ENCODE peak calls at places on chromosomes 6 and 20, in eight cellular contexts. One of them, this sample, is unnamed.

GRCh38 chr6:130708338-130708737 is 118.9 kb upstream of the SMLR1 start:
- DNase-seq in brain microvascular endothelial cell: no peak
- DNase-seq in mesendoderm: no peak
- DNase-seq in cardiac fibroblast: no peak
- DNase-seq in uterus: no peak
- DNase-seq in effector memory CD4-positive, alpha-beta T cell: no peak
- DNase-seq in breast epithelium: no peak
- DNase-seq in BE2C: no peak
- DNase-seq in this sample: peak

GRCh38 chr20:25686081-25687077 is 10.3 kb downstream of the ZNF337 start:
- DNase-seq in brain microvascular endothelial cell: no peak
- DNase-seq in breast epithelium: no peak
- DNase-seq in cardiac fibroblast: no peak
- DNase-seq in effector memory CD4-positive, alpha-beta T cell: no peak
- DNase-seq in mesendoderm: no peak
- DNase-seq in BE2C: no peak
- DNase-seq in uterus: no peak
- DNase-seq in this sample: no peak

GRCh38 chr6:139311826-139312225 is 20.0 kb upstream of the TXLNB start:
- DNase-seq in cardiac fibroblast: peak
- DNase-seq in mesendoderm: no peak
- DNase-seq in BE2C: no peak
- DNase-seq in breast epithelium: no peak
- DNase-seq in brain microvascular endothelial cell: no peak
- DNase-seq in uterus: no peak
- DNase-seq in effector memory CD4-positive, alpha-beta T cell: no peak
- DNase-seq in this sample: no peak

GRCh38 chr6:168545428-168545827 is 104.4 kb downstream of the SMOC2 start:
- DNase-seq in breast epithelium: no peak
- DNase-seq in mesendoderm: no peak
- DNase-seq in BE2C: no peak
- DNase-seq in brain microvascular endothelial cell: no peak
- DNase-seq in effector memory CD4-positive, alpha-beta T cell: no peak
- DNase-seq in cardiac fibroblast: no peak
- DNase-seq in uterus: no peak
- DNase-seq in this sample: no peak

GRCh38 chr6:90421656-90422055 is 125.0 kb upstream of the BACH2 start:
- DNase-seq in BE2C: no peak
- DNase-seq in effector memory CD4-positive, alpha-beta T cell: no peak
- DNase-seq in uterus: no peak
- DNase-seq in breast epithelium: no peak
- DNase-seq in brain microvascular endothelial cell: no peak
- DNase-seq in cardiac fibroblast: no peak
- DNase-seq in mesendoderm: no peak
- DNase-seq in this sample: no peak

GRCh38 chr6:42448391-42448790 is 3.3 kb downstream of the TRERF1 start:
- DNase-seq in uterus: no peak
- DNase-seq in BE2C: no peak
- DNase-seq in mesendoderm: no peak
- DNase-seq in cardiac fibroblast: no peak
- DNase-seq in breast epithelium: no peak
- DNase-seq in brain microvascular endothelial cell: no peak
- DNase-seq in effector memory CD4-positive, alpha-beta T cell: no peak
- DNase-seq in this sample: no peak

GRCh38 chr6:162123797-162124196 is 603.8 kb downstream of the PRKN start:
- DNase-seq in uterus: no peak
- DNase-seq in mesendoderm: peak
- DNase-seq in BE2C: no peak
- DNase-seq in effector memory CD4-positive, alpha-beta T cell: no peak
- DNase-seq in breast epithelium: no peak
- DNase-seq in brain microvascular endothelial cell: no peak
- DNase-seq in cardiac fibroblast: no peak
- DNase-seq in this sample: no peak

GRCh38 chr6:38133932-38134703 is 314.6 kb downstream of the ZFAND3 start:
- DNase-seq in brain microvascular endothelial cell: no peak
- DNase-seq in uterus: no peak
- DNase-seq in cardiac fibroblast: no peak
- DNase-seq in effector memory CD4-positive, alpha-beta T cell: no peak
- DNase-seq in BE2C: no peak
- DNase-seq in mesendoderm: no peak
- DNase-seq in breast epithelium: no peak
- DNase-seq in this sample: no peak

GRCh38 chr20:53681352-53682212 is 87.9 kb upstream of the ZNF217 start:
- DNase-seq in brain microvascular endothelial cell: no peak
- DNase-seq in mesendoderm: no peak
- DNase-seq in uterus: no peak
- DNase-seq in effector memory CD4-positive, alpha-beta T cell: no peak
- DNase-seq in BE2C: no peak
- DNase-seq in cardiac fibroblast: no peak
- DNase-seq in breast epithelium: no peak
- DNase-seq in this sample: no peak

GRCh38 chr20:46172455-46172854 is 54.3 kb downstream of the CD40 start:
- DNase-seq in mesendoderm: no peak
- DNase-seq in effector memory CD4-positive, alpha-beta T cell: no peak
- DNase-seq in breast epithelium: no peak
- DNase-seq in cardiac fibroblast: no peak
- DNase-seq in brain microvascular endothelial cell: no peak
- DNase-seq in uterus: no peak
- DNase-seq in BE2C: no peak
- DNase-seq in this sample: no peak

GRCh38 chr20:46175127-46175494 is 57.0 kb downstream of the CD40 start:
- DNase-seq in effector memory CD4-positive, alpha-beta T cell: no peak
- DNase-seq in BE2C: no peak
- DNase-seq in mesendoderm: no peak
- DNase-seq in brain microvascular endothelial cell: no peak
- DNase-seq in uterus: no peak
- DNase-seq in cardiac fibroblast: no peak
- DNase-seq in breast epithelium: no peak
- DNase-seq in this sample: no peak

GRCh38 chr20:46173652-46174468 is 55.7 kb downstream of the CD40 start:
- DNase-seq in mesendoderm: no peak
- DNase-seq in breast epithelium: no peak
- DNase-seq in cardiac fibroblast: no peak
- DNase-seq in effector memory CD4-positive, alpha-beta T cell: no peak
- DNase-seq in BE2C: no peak
- DNase-seq in uterus: no peak
- DNase-seq in brain microvascular endothelial cell: no peak
- DNase-seq in this sample: no peak

GRCh38 chr20:46172961-46173536 is 54.9 kb downstream of the CD40 start:
- DNase-seq in BE2C: no peak
- DNase-seq in uterus: no peak
- DNase-seq in brain microvascular endothelial cell: no peak
- DNase-seq in effector memory CD4-positive, alpha-beta T cell: no peak
- DNase-seq in mesendoderm: no peak
- DNase-seq in breast epithelium: no peak
- DNase-seq in cardiac fibroblast: no peak
- DNase-seq in this sample: no peak

GRCh38 chr20:46174469-46175126 is 56.5 kb downstream of the CD40 start:
- DNase-seq in breast epithelium: peak
- DNase-seq in brain microvascular endothelial cell: peak
- DNase-seq in cardiac fibroblast: peak
- DNase-seq in effector memory CD4-positive, alpha-beta T cell: peak
- DNase-seq in BE2C: peak
- DNase-seq in mesendoderm: peak
- DNase-seq in uterus: peak
- DNase-seq in this sample: no peak
- H3K4me3 ChIP-seq in breast epithelium: no peak
- H3K4me3 ChIP-seq in brain microvascular endothelial cell: no peak
- H3K4me3 ChIP-seq in cardiac fibroblast: no peak
- H3K4me3 ChIP-seq in effector memory CD4-positive, alpha-beta T cell: no peak
- H3K4me3 ChIP-seq in BE2C: no peak
- H3K4me3 ChIP-seq in mesendoderm: no peak
- H3K4me3 ChIP-seq in uterus: no peak
- H3K4me3 ChIP-seq in this sample: no peak

DNA sequence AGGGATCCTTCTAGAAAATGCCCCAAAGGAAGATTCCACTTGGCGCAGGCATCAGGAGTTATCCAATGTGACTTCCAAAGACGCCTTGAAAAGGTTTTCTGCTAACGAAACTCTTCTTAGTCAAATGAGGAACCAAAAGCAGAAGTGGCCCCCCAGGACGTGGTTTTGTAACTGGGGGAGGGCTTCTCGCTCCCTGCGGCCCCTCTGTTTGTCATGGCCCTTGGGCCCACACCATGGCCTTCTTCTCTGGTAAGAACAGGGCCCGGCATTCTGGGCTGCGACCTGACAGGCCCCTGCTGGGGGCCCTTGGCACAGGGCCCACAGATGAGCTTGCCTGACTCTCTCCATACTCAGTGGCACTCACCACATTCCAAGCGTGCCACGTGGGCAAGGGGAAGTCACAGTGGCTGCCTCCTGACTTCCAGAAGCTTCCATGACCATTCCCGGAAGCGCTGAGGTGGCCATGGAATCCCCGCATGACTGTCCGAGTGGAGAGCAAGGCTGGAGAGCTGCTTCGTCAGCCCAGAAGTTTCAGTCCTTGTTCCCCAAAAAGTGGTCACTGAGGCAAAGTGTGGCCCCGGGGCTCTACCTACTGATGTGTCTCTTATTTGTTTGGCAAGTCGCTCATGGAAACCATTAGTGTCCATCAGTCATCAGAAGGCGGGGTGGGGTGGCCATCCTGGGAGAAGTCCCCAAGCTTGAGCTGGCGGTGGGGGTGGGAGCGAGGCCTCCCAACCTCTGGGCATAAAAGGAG is 881 bp upstream of the CTSZ start:
- DNase-seq in cardiac fibroblast: no peak
- DNase-seq in effector memory CD4-positive, alpha-beta T cell: no peak
- DNase-seq in uterus: no peak
- DNase-seq in BE2C: no peak
- DNase-seq in breast epithelium: peak
- DNase-seq in mesendoderm: no peak
- DNase-seq in brain microvascular endothelial cell: no peak
- DNase-seq in this sample: no peak
- H3K4me3 ChIP-seq in cardiac fibroblast: peak
- H3K4me3 ChIP-seq in effector memory CD4-positive, alpha-beta T cell: peak
- H3K4me3 ChIP-seq in uterus: no peak
- H3K4me3 ChIP-seq in BE2C: no peak
- H3K4me3 ChIP-seq in breast epithelium: peak
- H3K4me3 ChIP-seq in mesendoderm: no peak
- H3K4me3 ChIP-seq in brain microvascular endothelial cell: no peak
- H3K4me3 ChIP-seq in this sample: no peak

GRCh38 chr6:56709650-56710049 is 67.0 kb upstream of the DST start:
- DNase-seq in breast epithelium: no peak
- DNase-seq in BE2C: no peak
- DNase-seq in uterus: no peak
- DNase-seq in cardiac fibroblast: no peak
- DNase-seq in mesendoderm: peak
- DNase-seq in effector memory CD4-positive, alpha-beta T cell: no peak
- DNase-seq in brain microvascular endothelial cell: no peak
- DNase-seq in this sample: no peak

GRCh38 chr6:56706981-56707726 is 64.5 kb upstream of the DST start:
- DNase-seq in mesendoderm: no peak
- DNase-seq in cardiac fibroblast: no peak
- DNase-seq in breast epithelium: no peak
- DNase-seq in uterus: no peak
- DNase-seq in BE2C: no peak
- DNase-seq in effector memory CD4-positive, alpha-beta T cell: no peak
- DNase-seq in brain microvascular endothelial cell: no peak
- DNase-seq in this sample: no peak

GRCh38 chr6:56713285-56713684 is 70.6 kb upstream of the DST start:
- DNase-seq in brain microvascular endothelial cell: peak
- DNase-seq in uterus: peak
- DNase-seq in cardiac fibroblast: peak
- DNase-seq in mesendoderm: peak
- DNase-seq in effector memory CD4-positive, alpha-beta T cell: no peak
- DNase-seq in BE2C: no peak
- DNase-seq in breast epithelium: no peak
- DNase-seq in this sample: no peak

GRCh38 chr6:56710967-56711366 is 68.3 kb upstream of the DST start:
- DNase-seq in cardiac fibroblast: no peak
- DNase-seq in effector memory CD4-positive, alpha-beta T cell: no peak
- DNase-seq in uterus: no peak
- DNase-seq in brain microvascular endothelial cell: no peak
- DNase-seq in BE2C: no peak
- DNase-seq in mesendoderm: no peak
- DNase-seq in breast epithelium: no peak
- DNase-seq in this sample: no peak

DNA sequence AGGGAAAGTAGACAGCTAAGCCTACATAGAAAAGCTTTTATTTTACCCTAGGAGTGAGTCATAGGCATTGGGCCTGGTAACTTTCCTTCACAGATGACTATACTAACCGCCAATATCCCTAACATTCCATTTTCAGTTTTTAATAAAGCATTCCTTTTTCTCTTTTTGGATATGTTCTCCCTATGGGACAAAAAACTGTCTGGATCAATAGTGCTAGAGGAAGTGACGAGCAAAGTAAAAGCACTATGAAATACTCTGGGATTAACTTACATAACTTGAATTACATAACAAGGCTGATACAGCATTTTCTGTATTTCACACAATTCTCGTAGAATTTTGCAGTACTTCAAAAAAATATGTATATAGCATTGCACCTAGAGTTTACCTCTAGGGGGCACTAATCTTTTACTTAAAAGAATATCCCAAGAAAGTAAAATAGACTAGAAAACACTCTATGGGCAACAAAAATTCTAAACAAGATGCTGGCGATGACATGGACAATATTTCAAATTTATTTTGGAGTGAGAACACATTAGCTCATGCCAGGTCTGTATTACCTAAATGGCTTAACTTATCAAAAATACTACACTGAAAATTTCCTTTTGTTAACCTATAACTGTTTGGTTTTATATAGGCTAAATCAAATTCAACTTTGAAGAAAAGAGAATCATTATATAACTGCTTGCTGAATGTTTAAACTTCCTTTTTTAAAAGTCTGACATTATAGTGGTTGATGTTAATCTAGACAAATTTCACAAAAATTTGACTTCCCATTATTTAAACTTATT is 66.3 kb upstream of the DST start:
- DNase-seq in mesendoderm: peak
- DNase-seq in brain microvascular endothelial cell: no peak
- DNase-seq in cardiac fibroblast: peak
- DNase-seq in uterus: no peak
- DNase-seq in effector memory CD4-positive, alpha-beta T cell: no peak
- DNase-seq in BE2C: no peak
- DNase-seq in breast epithelium: no peak
- DNase-seq in this sample: no peak
- H3K4me3 ChIP-seq in mesendoderm: no peak
- H3K4me3 ChIP-seq in brain microvascular endothelial cell: no peak
- H3K4me3 ChIP-seq in cardiac fibroblast: peak
- H3K4me3 ChIP-seq in uterus: no peak
- H3K4me3 ChIP-seq in effector memory CD4-positive, alpha-beta T cell: no peak
- H3K4me3 ChIP-seq in BE2C: no peak
- H3K4me3 ChIP-seq in breast epithelium: no peak
- H3K4me3 ChIP-seq in this sample: no peak

DNA sequence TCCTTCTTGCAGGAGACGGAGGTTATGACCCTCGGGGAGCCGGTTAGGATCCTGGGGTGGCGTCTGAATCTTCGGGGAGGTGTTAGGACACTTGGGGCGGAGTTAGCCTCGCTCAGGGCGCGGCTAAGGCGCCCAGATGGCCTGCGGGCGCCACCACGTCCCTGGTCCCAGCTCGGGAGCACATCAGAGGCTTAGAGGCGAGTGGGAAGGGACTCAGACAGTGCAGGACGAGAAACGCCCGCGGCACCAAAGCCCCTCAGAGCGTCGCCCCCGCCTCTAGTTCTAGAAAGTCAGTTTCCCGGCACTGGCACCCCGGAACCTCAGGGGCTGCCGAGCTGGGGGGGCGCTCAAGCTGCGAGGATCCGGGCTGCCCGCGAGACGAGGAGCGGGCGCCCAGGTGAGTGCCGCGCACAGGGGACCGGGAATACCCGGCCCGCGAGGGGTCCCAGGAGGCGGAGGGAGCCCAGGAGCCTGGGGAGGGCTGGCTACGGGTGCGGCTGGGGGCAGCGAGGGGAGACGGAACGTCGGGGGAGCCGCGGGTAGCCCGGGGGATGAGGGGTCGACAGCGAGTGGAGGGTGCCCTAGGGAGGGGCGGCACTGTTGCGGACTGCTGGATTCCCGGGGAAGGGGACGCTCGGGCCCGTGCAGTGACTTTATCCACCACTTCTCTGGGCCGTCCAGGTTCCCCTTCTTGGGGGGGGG is at the start of gene HCK:
- DNase-seq in mesendoderm: no peak
- DNase-seq in breast epithelium: no peak
- DNase-seq in brain microvascular endothelial cell: no peak
- DNase-seq in effector memory CD4-positive, alpha-beta T cell: no peak
- DNase-seq in uterus: no peak
- DNase-seq in BE2C: no peak
- DNase-seq in cardiac fibroblast: no peak
- DNase-seq in this sample: no peak
- H3K4me3 ChIP-seq in mesendoderm: peak
- H3K4me3 ChIP-seq in breast epithelium: peak
- H3K4me3 ChIP-seq in brain microvascular endothelial cell: no peak
- H3K4me3 ChIP-seq in effector memory CD4-positive, alpha-beta T cell: peak
- H3K4me3 ChIP-seq in uterus: no peak
- H3K4me3 ChIP-seq in BE2C: no peak
- H3K4me3 ChIP-seq in cardiac fibroblast: no peak
- H3K4me3 ChIP-seq in this sample: no peak